ENCODE peak calls at places on chromosome 9, in six cellular contexts. L, A, C, B, M and Z are unnamed samples.

GRCh38 chr9:83198336-83198735 is 135.4 kb upstream of the RASEF start:
- DNase-seq in L (no peak), C (no peak), B (no peak), A (no peak), M (no peak), Z (no peak)

GRCh38 chr9:93813221-93813620 is 141.9 kb downstream of the BARX1 start:
- DNase-seq in B (no peak), C (no peak), A (no peak), L (no peak), M (no peak), Z (no peak)

GRCh38 chr9:15755660-15756059 is 202.8 kb downstream of the CCDC171 start:
- DNase-seq in A (no peak), B (peak), L (no peak), M (no peak), C (no peak), Z (peak)

GRCh38 chr9:109908459-109909390 is 128.7 kb downstream of the PALM2AKAP2 start:
- DNase-seq in B (peak), M (peak), C (no peak), A (no peak), L (no peak), Z (peak)

GRCh38 chr9:122248448-122248865 is 16.2 kb downstream of the RBM18 start:
- DNase-seq in B (no peak), L (peak), A (peak), C (no peak), M (no peak), Z (no peak)

GRCh38 chr9:22622823-22623222 is 176.2 kb downstream of the DMRTA1 start:
- DNase-seq in M (no peak), B (peak), C (no peak), A (no peak), L (no peak), Z (no peak)

GRCh38 chr9:3468407-3469205 is 57.2 kb downstream of the RFX3 start:
- DNase-seq in C (no peak), L (no peak), A (no peak), B (no peak), M (no peak), Z (no peak)

GRCh38 chr9:70411930-70412677 is 2.4 kb downstream of the KLF9 start:
- DNase-seq in A (peak), C (peak), B (peak), L (peak), M (peak), Z (no peak)

GRCh38 chr9:37004424-37004935 is 29.6 kb downstream of the PAX5 start:
- DNase-seq in C (peak), L (no peak), M (no peak), B (no peak), A (no peak), Z (no peak)

GRCh38 chr9:4854191-4854590 is 61.4 kb downstream of the RCL1 start:
- DNase-seq in M (peak), B (no peak), C (no peak), A (no peak), L (no peak), Z (no peak)

GRCh38 chr9:89519393-89519805 is 21.5 kb upstream of the SEMA4D start:
- DNase-seq in C (peak), A (peak), L (no peak), B (peak), M (peak), Z (no peak)

GRCh38 chr9:109411069-109411761 is 86.9 kb downstream of the PTPN3 start:
- DNase-seq in A (no peak), C (peak), L (no peak), B (no peak), M (peak), Z (no peak)

GRCh38 chr9:127140842-127141675 is 18.6 kb upstream of the ANGPTL2 start:
- DNase-seq in B (no peak), L (no peak), C (no peak), M (no peak), A (no peak), Z (no peak)

GRCh38 chr9:115691686-115692085 is 461.9 kb upstream of the PAPPA start:
- DNase-seq in C (no peak), L (no peak), A (no peak), M (peak), B (peak), Z (peak)

GRCh38 chr9:111983484-111983908 is 86.9 kb downstream of the UGCG start:
- DNase-seq in B (no peak), A (no peak), C (peak), M (no peak), L (no peak), Z (no peak)

GRCh38 chr9:87514136-87514535 is 16.5 kb downstream of the DAPK1 start:
- DNase-seq in C (no peak), A (no peak), L (no peak), M (no peak), B (no peak), Z (no peak)

GRCh38 chr9:121620777-121621437 is 30.5 kb upstream of the DAB2IP start:
- DNase-seq in B (peak), A (no peak), L (no peak), C (peak), M (peak), Z (peak)

GRCh38 chr9:127058645-127059021 is 63.8 kb downstream of the ANGPTL2 start:
- DNase-seq in A (no peak), M (no peak), B (peak), L (no peak), C (no peak), Z (no peak)

GRCh38 chr9:37281541-37281940 is 141.0 kb upstream of the GRHPR start:
- DNase-seq in B (no peak), C (no peak), M (no peak), A (no peak), L (no peak), Z (no peak)

GRCh38 chr9:135447126-135447525 is 32.5 kb upstream of the PPP1R26 start:
- DNase-seq in A (no peak), M (no peak), B (no peak), C (no peak), L (no peak), Z (no peak)

GRCh38 chr9:137689745-137690529 is 71.1 kb downstream of the EHMT1 start:
- DNase-seq in C (no peak), M (peak), B (peak), L (peak), A (no peak), Z (peak)

GRCh38 chr9:26811106-26811505 is 81.5 kb downstream of the CAAP1 start:
- DNase-seq in C (no peak), L (no peak), A (no peak), M (no peak), B (peak), Z (no peak)

GRCh38 chr9:126663661-126664072 is 49.9 kb downstream of the LMX1B start:
- DNase-seq in M (no peak), L (no peak), B (no peak), A (no peak), C (no peak), Z (no peak)

GRCh38 chr9:89740722-89741121 is 135.9 kb downstream of the GADD45G start:
- DNase-seq in L (no peak), B (no peak), M (no peak), A (no peak), C (peak), Z (no peak)

GRCh38 chr9:99811172-99811571 is 10.5 kb upstream of the NR4A3 start:
- DNase-seq in B (no peak), L (no peak), M (no peak), A (no peak), C (no peak), Z (no peak)

GRCh38 chr9:129416831-129417604 is 203.9 kb downstream of the C9orf50 start:
- DNase-seq in L (no peak), C (no peak), A (no peak), M (no peak), B (no peak), Z (no peak)

GRCh38 chr9:37632479-37632878 is 18.3 kb upstream of the FRMPD1 start:
- DNase-seq in B (no peak), C (no peak), L (no peak), A (no peak), M (no peak), Z (no peak)

GRCh38 chr9:87888501-87888900 is 5.8 kb downstream of the SPATA31E1 start:
- DNase-seq in A (no peak), L (no peak), M (no peak), C (no peak), B (no peak), Z (no peak)

GRCh38 chr9:111096051-111096450 is 57.8 kb upstream of the LPAR1 start:
- DNase-seq in M (no peak), A (no peak), B (no peak), C (no peak), L (no peak), Z (no peak)

GRCh38 chr9:68869020-68869419 is 144.9 kb downstream of the PRKACG start:
- DNase-seq in M (no peak), A (no peak), L (no peak), C (no peak), B (no peak), Z (no peak)

GRCh38 chr9:99555792-99556191 is 265.9 kb upstream of the NR4A3 start:
- DNase-seq in C (no peak), A (no peak), L (no peak), M (no peak), B (no peak), Z (no peak)

GRCh38 chr9:92615790-92616189 is 54.1 kb downstream of the IPPK start:
- DNase-seq in C (no peak), A (no peak), M (no peak), L (no peak), B (no peak), Z (no peak)

GRCh38 chr9:110837401-110838005 is 168.9 kb downstream of the MUSK start:
- DNase-seq in A (no peak), B (no peak), L (no peak), M (no peak), C (peak), Z (no peak)

GRCh38 chr9:16179566-16179965 is 626.7 kb downstream of the CCDC171 start:
- DNase-seq in B (no peak), C (peak), A (no peak), M (no peak), L (no peak), Z (no peak)

DNA sequence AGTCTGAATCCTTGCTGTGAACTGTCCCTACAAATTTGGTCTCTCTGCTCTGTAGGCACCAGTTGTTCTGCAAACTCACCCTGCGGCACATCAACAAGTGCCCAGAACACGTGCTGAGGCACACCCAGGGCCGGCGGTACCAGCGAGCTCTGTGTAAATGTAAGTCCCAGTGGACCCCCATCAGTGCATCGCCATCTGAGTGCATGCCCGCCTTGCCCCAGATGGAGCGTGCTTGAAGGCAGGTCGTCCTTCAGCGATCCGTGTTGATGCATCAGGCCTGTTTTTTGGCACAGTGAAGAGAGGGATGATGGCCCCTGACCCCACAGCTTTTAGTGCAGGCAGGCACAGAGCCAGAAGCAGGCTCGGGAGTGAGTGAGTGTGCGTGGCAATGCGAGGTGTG is 1.3 kb downstream of the SURF2 start:
- DNase-seq in A (no peak), L (no peak), C (no peak), M (no peak), B (no peak), Z (no peak)
- H3K4me3 ChIP-seq in A (peak), L (no peak), C (no peak), M (no peak), B (no peak), Z (no peak)

DNA sequence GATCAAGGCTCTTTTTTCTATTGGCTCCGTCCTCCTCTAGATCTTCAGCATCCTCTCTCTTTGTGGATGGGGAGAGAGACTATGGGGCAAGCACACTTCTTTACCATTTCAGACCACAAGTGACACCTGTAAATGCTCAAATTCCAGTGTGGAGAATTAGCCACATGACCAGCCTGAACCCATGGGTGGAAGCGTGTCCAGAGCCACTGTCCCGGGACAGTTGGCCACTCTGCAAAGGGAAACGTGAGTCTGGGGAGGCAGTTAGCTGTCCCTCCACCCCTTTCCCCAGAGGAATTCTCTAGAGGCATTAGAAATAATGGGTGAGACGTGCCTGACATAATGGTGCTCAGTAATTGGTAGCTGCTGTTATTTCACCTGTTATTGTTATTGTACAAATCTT is 40.9 kb downstream of the AMBP start:
- DNase-seq in A (no peak), M (no peak), B (no peak), L (peak), C (no peak), Z (no peak)
- TF ChIP-seq CTCF in A (no peak), M (no peak), B (no peak), L (no peak), C (no peak), Z (no peak)

GRCh38 chr9:124390812-124391658 is 24.2 kb downstream of the PSMB7 start:
- DNase-seq in M (peak), C (no peak), A (no peak), B (peak), L (no peak), Z (no peak)
- H3K4me3 ChIP-seq in M (no peak), C (no peak), A (no peak), B (peak), L (no peak), Z (no peak)

GRCh38 chr9:581673-582497 is 259.6 kb upstream of the DMRT1 start:
- DNase-seq in C (peak), L (no peak), A (peak), B (no peak), M (peak), Z (no peak)
- TF ChIP-seq CTCF in C (peak), L (no peak), A (peak), B (no peak), M (peak), Z (peak)

DNA sequence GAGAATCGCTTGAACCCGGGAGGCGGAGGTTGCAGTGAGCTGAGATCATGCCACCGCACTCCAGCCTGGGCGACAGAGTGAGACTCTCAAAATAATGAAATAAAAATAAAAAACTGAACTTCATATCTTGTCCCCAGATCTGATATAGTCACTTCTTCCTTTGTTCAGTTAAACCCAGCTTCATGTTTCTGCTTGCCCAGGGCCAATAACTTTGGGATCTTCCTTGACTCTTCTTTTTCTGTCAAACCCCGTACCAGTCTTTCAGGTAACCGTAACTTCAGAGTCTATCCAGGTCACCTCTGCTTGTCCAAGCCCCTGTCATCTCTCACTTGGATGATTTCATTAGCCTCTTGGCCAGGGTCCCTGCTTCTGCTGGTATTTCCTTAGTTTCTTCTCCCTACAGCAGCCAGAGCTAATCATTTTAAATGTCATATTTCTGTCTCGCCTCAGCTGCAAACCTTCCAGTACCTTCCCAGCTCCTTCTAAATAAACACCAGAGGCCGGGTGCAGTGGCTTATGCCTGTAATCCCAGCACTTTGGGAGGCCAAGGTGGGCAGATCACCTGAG is 19.7 kb upstream of the ABL1 start:
- DNase-seq in M (no peak), A (no peak), L (peak), C (no peak), B (no peak), Z (no peak)
- H3K4me3 ChIP-seq in M (no peak), A (no peak), L (no peak), C (no peak), B (no peak), Z (no peak)

DNA sequence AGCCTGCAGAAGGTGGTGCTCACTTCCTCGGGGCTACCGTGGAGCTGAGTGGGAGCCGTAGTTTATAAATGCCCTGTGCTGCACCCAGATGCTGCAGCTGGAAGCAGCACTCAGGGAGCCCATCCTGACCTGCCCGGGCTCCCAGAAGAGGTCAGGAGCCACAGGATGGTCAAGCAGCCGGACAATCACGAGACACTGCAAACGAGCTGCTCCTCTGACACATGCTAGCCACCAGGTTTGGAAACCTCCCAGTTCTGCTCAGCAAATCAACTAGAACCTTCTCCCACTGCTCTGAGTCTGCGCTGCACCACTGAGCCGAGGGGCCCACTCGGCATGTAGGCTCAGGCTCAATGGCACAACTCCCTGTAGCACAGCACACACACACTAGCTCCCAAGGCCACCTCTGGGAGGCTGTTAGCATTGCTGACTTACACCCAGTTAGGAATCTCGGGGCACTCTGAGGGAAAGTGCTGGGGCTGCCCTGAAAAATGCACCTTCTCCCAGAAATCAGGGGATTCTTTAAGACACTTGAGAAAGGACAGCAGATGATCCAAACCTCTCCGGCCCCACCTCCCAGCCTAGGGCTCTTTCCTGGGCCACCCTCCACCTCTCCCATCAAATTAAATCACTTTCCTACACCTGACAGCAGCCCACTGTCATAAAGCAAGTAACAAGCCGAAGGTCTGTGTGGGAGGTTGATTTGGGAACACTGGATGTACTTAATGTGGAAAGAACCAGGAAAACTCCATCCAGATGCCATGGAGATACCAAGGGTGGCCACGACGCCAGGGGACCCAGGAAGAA is 59.1 kb downstream of the PSMB7 start:
- DNase-seq in C (no peak), L (no peak), M (no peak), A (no peak), B (peak), Z (no peak)
- TF ChIP-seq CTCF in C (no peak), L (no peak), M (no peak), A (no peak), B (no peak), Z (no peak)

DNA sequence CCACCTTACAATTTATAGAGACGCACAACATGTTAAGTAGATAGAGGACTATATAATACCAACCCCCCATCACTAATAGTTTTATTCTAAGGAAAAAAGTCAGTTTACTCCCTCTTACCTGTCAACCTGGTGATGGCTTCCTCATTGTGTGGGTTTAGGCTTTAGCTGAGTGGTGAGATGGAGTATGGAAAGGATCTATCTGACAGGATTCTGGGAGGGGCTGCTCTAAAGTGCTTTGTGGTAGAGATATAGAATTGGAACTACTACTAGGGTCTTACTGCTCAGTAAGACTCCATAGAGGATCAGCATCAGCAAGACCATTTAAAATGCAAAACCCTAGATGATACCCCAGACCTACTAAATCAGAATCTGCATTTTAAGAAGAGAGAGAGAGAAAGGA is 82.1 kb upstream of the IFNE start:
- DNase-seq in L (no peak), A (no peak), C (no peak), M (no peak), B (no peak), Z (no peak)
- H3K4me3 ChIP-seq in L (no peak), A (peak), C (no peak), M (no peak), B (no peak), Z (no peak)